ENCODE peak calls at places on chromosome 15, in five cellular contexts. One of them, this sample, is unnamed. For H3K27me3, the result is how much of the 10 kb centered on the place peaks cover.

GRCh38 chr15:56783857-56784661 is 50.8 kb upstream of the ZNF280D start:
- DNase-seq in psoas muscle: no peak
- DNase-seq in PC-3: no peak
- DNase-seq in prostate gland: no peak
- DNase-seq in CD4-positive, alpha-beta T cell: no peak
- DNase-seq in this sample: no peak

GRCh38 chr15:42733027-42733426 is 3.9 kb downstream of the CDAN1 start:
- DNase-seq in psoas muscle: no peak
- DNase-seq in PC-3: no peak
- DNase-seq in prostate gland: no peak
- DNase-seq in CD4-positive, alpha-beta T cell: no peak
- DNase-seq in this sample: no peak

GRCh38 chr15:78051622-78052405 is 25.7 kb downstream of the TBC1D2B start:
- DNase-seq in psoas muscle: no peak
- DNase-seq in PC-3: peak
- DNase-seq in prostate gland: peak
- DNase-seq in CD4-positive, alpha-beta T cell: no peak
- DNase-seq in this sample: no peak

GRCh38 chr15:32872606-32873291 is 154.9 kb downstream of the GREM1 start:
- DNase-seq in psoas muscle: no peak
- DNase-seq in PC-3: no peak
- DNase-seq in prostate gland: no peak
- DNase-seq in CD4-positive, alpha-beta T cell: no peak
- DNase-seq in this sample: no peak

GRCh38 chr15:75929799-75930565 is 26.3 kb downstream of the FBXO22 start:
- DNase-seq in psoas muscle: no peak
- DNase-seq in PC-3: no peak
- DNase-seq in prostate gland: no peak
- DNase-seq in CD4-positive, alpha-beta T cell: no peak
- DNase-seq in this sample: no peak

GRCh38 chr15:69628256-69629093 is 175.9 kb downstream of the RPLP1 start:
- DNase-seq in psoas muscle: no peak
- DNase-seq in PC-3: no peak
- DNase-seq in prostate gland: no peak
- DNase-seq in CD4-positive, alpha-beta T cell: no peak
- DNase-seq in this sample: no peak

GRCh38 chr15:101625169-101625568 is 27.0 kb downstream of the TM2D3 start:
- DNase-seq in psoas muscle: no peak
- DNase-seq in PC-3: no peak
- DNase-seq in prostate gland: no peak
- DNase-seq in CD4-positive, alpha-beta T cell: no peak
- DNase-seq in this sample: no peak

GRCh38 chr15:52527898-52528464 is 699 bp downstream of the MYO5A start:
- DNase-seq in psoas muscle: no peak
- DNase-seq in PC-3: peak
- DNase-seq in prostate gland: peak
- DNase-seq in CD4-positive, alpha-beta T cell: peak
- DNase-seq in this sample: peak

GRCh38 chr15:99453646-99454045 is 112.1 kb upstream of the MEF2A start:
- DNase-seq in psoas muscle: no peak
- DNase-seq in PC-3: no peak
- DNase-seq in prostate gland: no peak
- DNase-seq in CD4-positive, alpha-beta T cell: no peak
- DNase-seq in this sample: peak

GRCh38 chr15:89428246-89428645 is 68.1 kb downstream of the RHCG start:
- DNase-seq in psoas muscle: no peak
- DNase-seq in PC-3: no peak
- DNase-seq in prostate gland: no peak
- DNase-seq in CD4-positive, alpha-beta T cell: no peak
- DNase-seq in this sample: no peak

GRCh38 chr15:89426500-89426899 is 69.9 kb downstream of the RHCG start:
- DNase-seq in psoas muscle: no peak
- DNase-seq in PC-3: no peak
- DNase-seq in prostate gland: no peak
- DNase-seq in CD4-positive, alpha-beta T cell: no peak
- DNase-seq in this sample: no peak

GRCh38 chr15:89429023-89429422 is 67.4 kb downstream of the RHCG start:
- DNase-seq in psoas muscle: no peak
- DNase-seq in PC-3: no peak
- DNase-seq in prostate gland: no peak
- DNase-seq in CD4-positive, alpha-beta T cell: no peak
- DNase-seq in this sample: no peak

GRCh38 chr15:89430530-89431341 is 65.6 kb downstream of the RHCG start:
- DNase-seq in psoas muscle: peak
- DNase-seq in PC-3: peak
- DNase-seq in prostate gland: peak
- DNase-seq in CD4-positive, alpha-beta T cell: peak
- DNase-seq in this sample: peak

GRCh38 chr15:89429986-89430385 is 66.4 kb downstream of the RHCG start:
- DNase-seq in psoas muscle: no peak
- DNase-seq in PC-3: no peak
- DNase-seq in prostate gland: no peak
- DNase-seq in CD4-positive, alpha-beta T cell: no peak
- DNase-seq in this sample: no peak
- H3K27me3 ChIP-seq in psoas muscle: under half
- H3K27me3 ChIP-seq in PC-3: under half
- H3K27me3 ChIP-seq in prostate gland: under half
- H3K27me3 ChIP-seq in CD4-positive, alpha-beta T cell: under half
- H3K27me3 ChIP-seq in this sample: under half

DNA sequence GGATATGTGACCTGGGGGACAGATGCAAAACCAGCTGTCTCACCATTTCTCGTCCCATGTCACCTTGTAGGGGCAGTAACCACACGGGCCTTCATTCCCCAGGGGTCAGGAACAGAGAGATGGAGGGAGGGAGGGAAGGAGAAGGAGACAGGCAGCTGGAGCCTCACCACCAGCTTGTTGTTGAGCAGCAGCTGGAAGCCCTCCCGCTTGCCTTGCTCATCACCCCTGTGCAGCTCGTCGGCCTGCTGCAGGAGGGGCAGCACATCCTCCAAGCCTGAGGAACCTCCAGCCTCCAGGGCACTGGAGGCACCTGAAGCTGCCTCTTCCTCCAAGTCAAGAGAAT is 10.3 kb downstream of the RMDN3 start:
- DNase-seq in psoas muscle: no peak
- DNase-seq in PC-3: no peak
- DNase-seq in prostate gland: no peak
- DNase-seq in CD4-positive, alpha-beta T cell: no peak
- DNase-seq in this sample: no peak
- H3K27ac ChIP-seq in psoas muscle: peak
- H3K27ac ChIP-seq in PC-3: no peak
- H3K27ac ChIP-seq in prostate gland: no peak
- H3K27ac ChIP-seq in CD4-positive, alpha-beta T cell: peak
- H3K27ac ChIP-seq in this sample: no peak

GRCh38 chr15:95284933-95285401 is 1045.5 kb upstream of the NR2F2 start:
- DNase-seq in psoas muscle: no peak
- DNase-seq in PC-3: peak
- DNase-seq in prostate gland: no peak
- DNase-seq in CD4-positive, alpha-beta T cell: no peak
- DNase-seq in this sample: no peak
- TF ChIP-seq CTCF in psoas muscle: no peak
- TF ChIP-seq CTCF in PC-3: peak
- TF ChIP-seq CTCF in prostate gland: no peak
- TF ChIP-seq CTCF in CD4-positive, alpha-beta T cell: no peak
- TF ChIP-seq CTCF in this sample: no peak

DNA sequence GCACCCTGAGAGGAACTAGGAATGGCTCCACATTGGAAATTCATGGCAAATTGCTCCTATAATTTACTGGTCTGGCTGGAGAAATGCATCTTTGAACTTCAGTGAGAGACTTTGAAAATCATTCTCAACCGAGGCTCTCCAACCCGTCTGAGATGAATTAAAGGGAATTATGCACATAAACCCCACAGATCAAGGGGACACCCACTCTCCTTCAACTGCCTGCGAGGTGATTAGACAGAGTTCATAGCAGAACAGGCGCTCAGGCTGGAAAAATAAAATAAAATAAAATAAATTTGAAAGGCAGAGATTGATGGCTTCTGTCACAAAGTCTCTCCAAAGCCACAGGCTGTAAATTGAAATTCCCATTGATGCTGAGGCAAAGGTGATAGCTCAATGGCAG is 37.7 kb downstream of the MEGF11 start:
- DNase-seq in psoas muscle: no peak
- DNase-seq in PC-3: no peak
- DNase-seq in prostate gland: no peak
- DNase-seq in CD4-positive, alpha-beta T cell: no peak
- DNase-seq in this sample: no peak
- H3K27me3 ChIP-seq in psoas muscle: under half
- H3K27me3 ChIP-seq in PC-3: under half
- H3K27me3 ChIP-seq in prostate gland: under half
- H3K27me3 ChIP-seq in CD4-positive, alpha-beta T cell: under half
- H3K27me3 ChIP-seq in this sample: under half

GRCh38 chr15:80188293-80188692 is 35.5 kb downstream of the FAH start:
- DNase-seq in psoas muscle: no peak
- DNase-seq in PC-3: no peak
- DNase-seq in prostate gland: no peak
- DNase-seq in CD4-positive, alpha-beta T cell: no peak
- DNase-seq in this sample: no peak
- H3K27ac ChIP-seq in psoas muscle: no peak
- H3K27ac ChIP-seq in PC-3: no peak
- H3K27ac ChIP-seq in prostate gland: no peak
- H3K27ac ChIP-seq in CD4-positive, alpha-beta T cell: no peak
- H3K27ac ChIP-seq in this sample: no peak

DNA sequence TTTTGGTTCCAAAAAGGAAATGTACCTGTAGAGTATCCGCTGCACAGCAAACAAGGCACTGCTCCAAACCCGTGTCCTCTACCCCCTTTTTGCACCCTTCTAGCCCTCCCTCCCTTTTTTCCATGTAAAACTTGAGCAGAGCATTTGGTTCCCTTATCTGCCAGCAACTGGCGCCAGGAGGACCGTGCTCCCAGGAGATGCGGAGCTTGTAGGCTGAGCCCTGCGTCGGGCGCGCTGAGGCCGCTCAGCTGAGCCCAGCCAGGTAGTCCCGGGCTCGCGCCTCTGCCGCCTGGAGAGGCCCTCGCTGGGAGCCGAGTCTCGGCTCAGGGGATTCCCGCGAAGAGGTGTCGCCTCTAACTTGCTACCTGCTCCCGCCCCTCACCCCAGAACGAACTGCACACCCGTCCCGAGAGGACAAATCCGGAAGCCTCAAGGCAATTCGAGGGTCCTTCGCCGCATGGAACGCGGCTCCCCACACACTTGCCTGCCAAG is 575 bp downstream of the TRPM7 start:
- DNase-seq in psoas muscle: peak
- DNase-seq in PC-3: peak
- DNase-seq in prostate gland: peak
- DNase-seq in CD4-positive, alpha-beta T cell: peak
- DNase-seq in this sample: peak
- TF ChIP-seq CTCF in psoas muscle: no peak
- TF ChIP-seq CTCF in PC-3: no peak
- TF ChIP-seq CTCF in prostate gland: no peak
- TF ChIP-seq CTCF in CD4-positive, alpha-beta T cell: no peak
- TF ChIP-seq CTCF in this sample: no peak